ENCODE peak calls at places on chromosomes 11 and 22, in seven cellular contexts. T, W, G, C, S, L and P are unnamed samples.

GRCh38 chr11:121881806-121882205 is 234.2 kb downstream of the BLID start:
- DNase-seq in G (no peak), S (no peak), C (no peak), L (peak; percentile 78), T (no peak), W (no peak), P (peak; percentile 89)

GRCh38 chr22:29083576-29084566 is 11.0 kb downstream of the KREMEN1 start:
- DNase-seq in C (no peak), G (no peak), S (no peak), L (no peak), T (no peak), W (no peak), P (no peak)

GRCh38 chr11:36048496-36049247 is 104.8 kb downstream of the LDLRAD3 start:
- DNase-seq in W (no peak), C (no peak), G (no peak), T (no peak), S (no peak), L (no peak), P (no peak)

GRCh38 chr11:124737638-124738293 is 2.0 kb upstream of the NRGN start:
- DNase-seq in L (no peak), T (no peak), G (no peak), W (no peak), C (no peak), S (no peak), P (no peak)

GRCh38 chr22:24514241-24515024 is 19.3 kb downstream of the UPB1 start:
- DNase-seq in L (no peak), C (no peak), G (no peak), W (no peak), S (no peak), T (peak; percentile 53), P (no peak)

GRCh38 chr11:61730222-61730994 is 22.0 kb upstream of the MYRF start:
- DNase-seq in G (peak; percentile 94), T (no peak), L (no peak), S (no peak), W (no peak), C (no peak), P (no peak)

GRCh38 chr22:31313366-31314147 is 21.3 kb upstream of the PIK3IP1 start:
- DNase-seq in W (peak; percentile 43), G (peak; percentile 98), T (peak; percentile 58), C (peak; percentile 50), S (peak; percentile 86), L (peak; percentile 84), P (no peak)

GRCh38 chr11:1255151-1255550 is 32.3 kb downstream of the MUC5B start:
- DNase-seq in S (no peak), L (no peak), G (no peak), W (no peak), C (no peak), T (no peak), P (no peak)

GRCh38 chr11:1054143-1055108 is 17.9 kb upstream of the MUC6 start:
- DNase-seq in T (no peak), S (peak; percentile 73), W (no peak), G (no peak), L (peak; percentile 77), C (no peak), P (no peak)

GRCh38 chr11:34519595-34520235 is 6.1 kb upstream of the ELF5 start:
- DNase-seq in G (no peak), W (no peak), C (no peak), T (no peak), S (no peak), L (no peak), P (no peak)

GRCh38 chr11:59550368-59550841 is 39.1 kb downstream of the OR4D9 start:
- DNase-seq in C (peak; percentile 67), L (peak; percentile 75), G (peak; percentile 90), W (peak; percentile 74), T (peak; percentile 80), S (peak; percentile 89), P (peak; percentile 77)

GRCh38 chr22:50548046-50548912 is 2.6 kb downstream of the KLHDC7B start:
- DNase-seq in W (peak; percentile 54), L (no peak), T (peak; percentile 87), S (no peak), C (peak; percentile 62), G (no peak), P (no peak)

GRCh38 chr11:77113382-77114088 is 10.9 kb downstream of the OMP start:
- DNase-seq in G (no peak), T (peak; percentile 63), S (no peak), L (peak; percentile 63), W (no peak), C (no peak), P (no peak)

GRCh38 chr22:46681010-46681409 is 57.0 kb downstream of the CERK start:
- DNase-seq in T (peak; percentile 69), L (no peak), G (no peak), C (no peak), W (no peak), S (no peak), P (no peak)

GRCh38 chr11:64859542-64860414 is 15.3 kb upstream of the CDC42BPG start:
- DNase-seq in S (no peak), G (no peak), C (peak; percentile 31), L (no peak), T (peak; percentile 94), W (no peak), P (no peak)

GRCh38 chr11:44611687-44612437 is 46.4 kb downstream of the CD82 start:
- DNase-seq in T (peak; percentile 71), C (no peak), L (no peak), G (no peak), S (no peak), W (no peak), P (no peak)

GRCh38 chr11:22787055-22787454 is 42.5 kb downstream of the SVIP start:
- DNase-seq in W (no peak), S (no peak), L (no peak), G (no peak), T (no peak), C (no peak), P (no peak)

GRCh38 chr11:131423715-131424114 is 53.3 kb downstream of the NTM start:
- DNase-seq in T (no peak), L (peak; percentile 32), C (no peak), S (no peak), W (no peak), G (no peak), P (no peak)

GRCh38 chr22:20604092-20604747 is 96.8 kb downstream of the MED15 start:
- DNase-seq in L (no peak), C (no peak), G (no peak), S (no peak), W (no peak), T (no peak), P (no peak)

GRCh38 chr22:19870153-19871022 is 15.7 kb upstream of the GNB1L start:
- DNase-seq in L (no peak), C (no peak), S (peak; percentile 62), W (no peak), T (no peak), G (no peak), P (no peak)

GRCh38 chr11:59542142-59542810 is 30.9 kb downstream of the OR4D9 start:
- DNase-seq in C (no peak), T (no peak), W (no peak), S (no peak), G (no peak), L (no peak), P (no peak)

GRCh38 chr22:47850644-47851151 is 1088.2 kb downstream of the TBC1D22A start:
- DNase-seq in L (no peak), S (no peak), T (no peak), C (no peak), G (peak; percentile 33), W (no peak), P (no peak)

GRCh38 chr11:18100926-18101656 is 4.8 kb downstream of the SAAL1 start:
- DNase-seq in L (no peak), S (no peak), C (no peak), G (no peak), T (no peak), W (no peak), P (no peak)

GRCh38 chr22:22933100-22933806 is 45.6 kb downstream of the IGLL5 start:
- DNase-seq in L (no peak), T (no peak), W (no peak), S (no peak), C (no peak), G (no peak), P (no peak)

GRCh38 chr11:119533931-119534694 is 111.1 kb upstream of the THY1 start:
- DNase-seq in G (peak; percentile 47), W (peak; percentile 37), C (peak; percentile 13), T (peak; percentile 74), L (peak; percentile 79), S (peak; percentile 95), P (no peak)

GRCh38 chr11:96052921-96053631 is 129.2 kb upstream of the MTMR2 start:
- DNase-seq in S (no peak), C (no peak), L (peak; percentile 51), W (no peak), T (no peak), G (no peak), P (no peak)

GRCh38 chr11:10350341-10350740 is 45.5 kb downstream of the ADM start:
- DNase-seq in S (no peak), L (peak; percentile 48), C (no peak), T (no peak), W (no peak), G (no peak), P (no peak)

GRCh38 chr11:73931039-73931645 is 19.7 kb upstream of the DNAJB13 start:
- DNase-seq in L (peak; percentile 75), S (no peak), W (no peak), T (peak; percentile 42), C (no peak), G (peak; percentile 21), P (peak; percentile 29)